ENCODE peak calls at places on chromosome 5, in five cellular contexts. One of them, this sample, is unnamed.

GRCh38 chr5:150077996-150078801 is 8.2 kb downstream of the CSF1R start:
- DNase-seq in breast epithelium: no peak
- DNase-seq in ovary: no peak
- DNase-seq in upper lobe of left lung: no peak
- DNase-seq in suprapubic skin: peak; percentile 32
- DNase-seq in this sample: no peak

GRCh38 chr5:168611163-168611562 is 32.0 kb upstream of the PANK3 start:
- DNase-seq in breast epithelium: no peak
- DNase-seq in ovary: no peak
- DNase-seq in upper lobe of left lung: no peak
- DNase-seq in suprapubic skin: no peak
- DNase-seq in this sample: no peak

GRCh38 chr5:85921590-85921989 is 696.2 kb upstream of the COX7C start:
- DNase-seq in breast epithelium: no peak
- DNase-seq in ovary: no peak
- DNase-seq in upper lobe of left lung: no peak
- DNase-seq in suprapubic skin: no peak
- DNase-seq in this sample: no peak

GRCh38 chr5:113378486-113378885 is 56.3 kb downstream of the TSSK1B start:
- DNase-seq in breast epithelium: no peak
- DNase-seq in ovary: no peak
- DNase-seq in upper lobe of left lung: no peak
- DNase-seq in suprapubic skin: no peak
- DNase-seq in this sample: no peak

GRCh38 chr5:170221319-170221718 is 11.5 kb upstream of the C5orf58 start:
- DNase-seq in breast epithelium: peak; percentile 38
- DNase-seq in ovary: no peak
- DNase-seq in upper lobe of left lung: no peak
- DNase-seq in suprapubic skin: no peak
- DNase-seq in this sample: no peak

GRCh38 chr5:10705736-10706135 is 55.3 kb downstream of the DAP start:
- DNase-seq in breast epithelium: no peak
- DNase-seq in ovary: no peak
- DNase-seq in upper lobe of left lung: no peak
- DNase-seq in suprapubic skin: no peak
- DNase-seq in this sample: no peak

GRCh38 chr5:140295414-140295813 is 7.5 kb downstream of the PFDN1 start:
- DNase-seq in breast epithelium: no peak
- DNase-seq in ovary: no peak
- DNase-seq in upper lobe of left lung: no peak
- DNase-seq in suprapubic skin: no peak
- DNase-seq in this sample: no peak

GRCh38 chr5:10734832-10735231 is 26.2 kb downstream of the DAP start:
- DNase-seq in breast epithelium: no peak
- DNase-seq in ovary: no peak
- DNase-seq in upper lobe of left lung: no peak
- DNase-seq in suprapubic skin: no peak
- DNase-seq in this sample: no peak

GRCh38 chr5:73638344-73639095 is 12.5 kb downstream of the ARHGEF28 start:
- DNase-seq in breast epithelium: no peak
- DNase-seq in ovary: no peak
- DNase-seq in upper lobe of left lung: no peak
- DNase-seq in suprapubic skin: no peak
- DNase-seq in this sample: no peak

GRCh38 chr5:127833999-127834953 is 131.1 kb downstream of the CCDC192 start:
- DNase-seq in breast epithelium: no peak
- DNase-seq in ovary: no peak
- DNase-seq in upper lobe of left lung: no peak
- DNase-seq in suprapubic skin: no peak
- DNase-seq in this sample: no peak

GRCh38 chr5:180785794-180786221 is 16.8 kb downstream of the MGAT1 start:
- DNase-seq in breast epithelium: peak; percentile 74
- DNase-seq in ovary: peak; percentile 72
- DNase-seq in upper lobe of left lung: no peak
- DNase-seq in suprapubic skin: no peak
- DNase-seq in this sample: no peak

GRCh38 chr5:74262810-74263209 is 377.7 kb downstream of the ENC1 start:
- DNase-seq in breast epithelium: no peak
- DNase-seq in ovary: no peak
- DNase-seq in upper lobe of left lung: no peak
- DNase-seq in suprapubic skin: no peak
- DNase-seq in this sample: no peak

GRCh38 chr5:135392256-135392655 is 6.8 kb downstream of the MACROH2A1 start:
- DNase-seq in breast epithelium: no peak
- DNase-seq in ovary: no peak
- DNase-seq in upper lobe of left lung: no peak
- DNase-seq in suprapubic skin: no peak
- DNase-seq in this sample: no peak

GRCh38 chr5:139808481-139809330 is 13.1 kb downstream of the PSD2 start:
- DNase-seq in breast epithelium: no peak
- DNase-seq in ovary: peak; percentile 50
- DNase-seq in upper lobe of left lung: peak; percentile 89
- DNase-seq in suprapubic skin: no peak
- DNase-seq in this sample: peak; percentile 56

GRCh38 chr5:124040799-124041198 is 528.8 kb downstream of the CSNK1G3 start:
- DNase-seq in breast epithelium: no peak
- DNase-seq in ovary: no peak
- DNase-seq in upper lobe of left lung: no peak
- DNase-seq in suprapubic skin: no peak
- DNase-seq in this sample: no peak

GRCh38 chr5:119275873-119276214 is 80.0 kb upstream of the TNFAIP8 start:
- DNase-seq in breast epithelium: no peak
- DNase-seq in ovary: no peak
- DNase-seq in upper lobe of left lung: no peak
- DNase-seq in suprapubic skin: no peak
- DNase-seq in this sample: no peak

GRCh38 chr5:115423541-115423940 is 121.0 kb downstream of the FEM1C start:
- DNase-seq in breast epithelium: no peak
- DNase-seq in ovary: no peak
- DNase-seq in upper lobe of left lung: peak; percentile 46
- DNase-seq in suprapubic skin: no peak
- DNase-seq in this sample: no peak

GRCh38 chr5:31972558-31972957 is 201.6 kb downstream of the GOLPH3 start:
- DNase-seq in breast epithelium: no peak
- DNase-seq in ovary: no peak
- DNase-seq in upper lobe of left lung: no peak
- DNase-seq in suprapubic skin: no peak
- DNase-seq in this sample: no peak

GRCh38 chr5:123696948-123697347 is 185.0 kb downstream of the CSNK1G3 start:
- DNase-seq in breast epithelium: peak; percentile 65
- DNase-seq in ovary: no peak
- DNase-seq in upper lobe of left lung: no peak
- DNase-seq in suprapubic skin: peak; percentile 71
- DNase-seq in this sample: no peak

GRCh38 chr5:135693371-135693955 is 114.7 kb upstream of the CXCL14 start:
- DNase-seq in breast epithelium: no peak
- DNase-seq in ovary: no peak
- DNase-seq in upper lobe of left lung: peak; percentile 22
- DNase-seq in suprapubic skin: no peak
- DNase-seq in this sample: no peak

GRCh38 chr5:134139891-134140469 is 25.5 kb downstream of the TCF7 start:
- DNase-seq in breast epithelium: peak; percentile 16
- DNase-seq in ovary: no peak
- DNase-seq in upper lobe of left lung: no peak
- DNase-seq in suprapubic skin: no peak
- DNase-seq in this sample: no peak

GRCh38 chr5:126577415-126577814 is 17.6 kb downstream of the ALDH7A1 start:
- DNase-seq in breast epithelium: no peak
- DNase-seq in ovary: no peak
- DNase-seq in upper lobe of left lung: no peak
- DNase-seq in suprapubic skin: no peak
- DNase-seq in this sample: no peak

GRCh38 chr5:1315709-1316587 is 21.1 kb upstream of the TERT start:
- DNase-seq in breast epithelium: peak; percentile 77
- DNase-seq in ovary: peak; percentile 41
- DNase-seq in upper lobe of left lung: peak; percentile 78
- DNase-seq in suprapubic skin: peak; percentile 66
- DNase-seq in this sample: peak; percentile 72

GRCh38 chr5:82664711-82665110 is 386.6 kb upstream of the RPS23 start:
- DNase-seq in breast epithelium: no peak
- DNase-seq in ovary: no peak
- DNase-seq in upper lobe of left lung: no peak
- DNase-seq in suprapubic skin: no peak
- DNase-seq in this sample: no peak
- TF ChIP-seq POLR2A in breast epithelium: no peak
- TF ChIP-seq POLR2A in ovary: no peak
- TF ChIP-seq POLR2A in upper lobe of left lung: no peak
- TF ChIP-seq POLR2A in suprapubic skin: no peak
- TF ChIP-seq POLR2A in this sample: no peak

GRCh38 chr5:16508730-16509531 is 43.3 kb upstream of the ZNF622 start:
- DNase-seq in breast epithelium: peak; percentile 66
- DNase-seq in ovary: peak; percentile 40
- DNase-seq in upper lobe of left lung: peak; percentile 32
- DNase-seq in suprapubic skin: no peak
- DNase-seq in this sample: no peak
- TF ChIP-seq POLR2A in breast epithelium: no peak
- TF ChIP-seq POLR2A in ovary: no peak
- TF ChIP-seq POLR2A in upper lobe of left lung: no peak
- TF ChIP-seq POLR2A in suprapubic skin: no peak
- TF ChIP-seq POLR2A in this sample: no peak

GRCh38 chr5:34804913-34805312 is 34.1 kb upstream of the TTC23L start:
- DNase-seq in breast epithelium: no peak
- DNase-seq in ovary: no peak
- DNase-seq in upper lobe of left lung: no peak
- DNase-seq in suprapubic skin: no peak
- DNase-seq in this sample: no peak
- TF ChIP-seq POLR2A in breast epithelium: no peak
- TF ChIP-seq POLR2A in ovary: no peak
- TF ChIP-seq POLR2A in upper lobe of left lung: no peak
- TF ChIP-seq POLR2A in suprapubic skin: no peak
- TF ChIP-seq POLR2A in this sample: no peak

DNA sequence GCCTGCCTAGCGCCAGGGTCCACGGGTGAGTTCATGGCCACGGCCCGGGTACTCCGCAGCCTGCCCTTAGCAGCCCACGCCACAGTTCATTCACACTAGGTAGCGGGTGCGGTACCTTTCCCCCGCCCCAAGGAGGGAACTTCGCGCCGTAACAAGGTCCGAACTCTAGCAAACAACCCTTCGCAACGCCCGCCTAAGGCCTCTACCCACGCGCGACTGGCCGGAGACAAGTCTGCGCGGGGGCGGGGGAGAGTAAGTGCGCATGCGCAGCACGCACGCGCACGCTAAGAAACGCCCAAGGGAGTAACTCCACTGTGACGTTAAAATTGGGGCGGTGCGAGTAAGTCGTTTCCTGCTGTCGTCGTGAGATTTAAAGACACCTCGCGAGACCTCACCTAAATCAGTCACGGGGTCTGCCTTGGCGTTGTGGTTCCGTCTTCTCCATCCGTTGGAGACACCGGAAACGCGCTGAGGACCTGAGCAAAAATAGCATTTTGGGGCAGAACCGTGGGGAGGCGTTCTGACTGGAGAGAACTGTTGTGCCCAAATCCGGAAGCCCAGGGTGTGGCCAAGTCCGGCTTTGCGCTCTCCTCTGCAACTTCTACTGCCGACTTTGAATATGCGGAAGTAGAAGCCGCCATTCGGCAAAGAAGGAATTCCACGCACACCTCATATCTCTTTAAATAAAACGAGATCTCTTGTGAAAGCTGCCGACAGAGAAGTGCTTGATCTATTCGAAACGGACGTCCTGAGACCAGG is at the start of gene RAPGEF6:
- DNase-seq in breast epithelium: peak; percentile 99
- DNase-seq in ovary: peak; percentile 98
- DNase-seq in upper lobe of left lung: peak; percentile 97
- DNase-seq in suprapubic skin: peak; percentile 99
- DNase-seq in this sample: peak; percentile 34
- TF ChIP-seq POLR2A in breast epithelium: peak; percentile 60
- TF ChIP-seq POLR2A in ovary: peak; percentile 61
- TF ChIP-seq POLR2A in upper lobe of left lung: peak; percentile 88
- TF ChIP-seq POLR2A in suprapubic skin: peak; percentile 85
- TF ChIP-seq POLR2A in this sample: peak; percentile 67

GRCh38 chr5:141966275-141966962 is 2.5 kb upstream of the RNF14 start:
- DNase-seq in breast epithelium: no peak
- DNase-seq in ovary: no peak
- DNase-seq in upper lobe of left lung: no peak
- DNase-seq in suprapubic skin: no peak
- DNase-seq in this sample: no peak
- TF ChIP-seq POLR2A in breast epithelium: no peak
- TF ChIP-seq POLR2A in ovary: no peak
- TF ChIP-seq POLR2A in upper lobe of left lung: no peak
- TF ChIP-seq POLR2A in suprapubic skin: no peak
- TF ChIP-seq POLR2A in this sample: no peak

This sample was measured in GM12891.